ENCODE peak calls at places on chromosome 7, in four cellular contexts. One of them, this sample, is unnamed.

GRCh38 chr7:142943706-142944268 is 4.5 kb downstream of the LLCFC1 start:
- DNase-seq in bronchial epithelial cell: peak
- DNase-seq in neural crest cell: no peak
- DNase-seq in GM20000: no peak
- DNase-seq in this sample: no peak

GRCh38 chr7:5469375-5470166 is 45.9 kb upstream of the TNRC18 start:
- DNase-seq in bronchial epithelial cell: no peak
- DNase-seq in neural crest cell: no peak
- DNase-seq in GM20000: no peak
- DNase-seq in this sample: no peak

GRCh38 chr7:73894851-73895441 is 34.0 kb downstream of the TMEM270 start:
- DNase-seq in bronchial epithelial cell: peak
- DNase-seq in neural crest cell: no peak
- DNase-seq in GM20000: no peak
- DNase-seq in this sample: no peak

GRCh38 chr7:37346761-37347160 is 101.9 kb downstream of the ELMO1 start:
- DNase-seq in bronchial epithelial cell: no peak
- DNase-seq in neural crest cell: no peak
- DNase-seq in GM20000: no peak
- DNase-seq in this sample: no peak

GRCh38 chr7:134004829-134005505 is 122.2 kb upstream of the LRGUK start:
- DNase-seq in bronchial epithelial cell: no peak
- DNase-seq in neural crest cell: no peak
- DNase-seq in GM20000: no peak
- DNase-seq in this sample: no peak

GRCh38 chr7:131188367-131189339 is 139.0 kb upstream of the MKLN1 start:
- DNase-seq in bronchial epithelial cell: peak
- DNase-seq in neural crest cell: no peak
- DNase-seq in GM20000: peak
- DNase-seq in this sample: no peak

GRCh38 chr7:127865466-127865865 is 165.8 kb downstream of the LRRC4 start:
- DNase-seq in bronchial epithelial cell: peak
- DNase-seq in neural crest cell: no peak
- DNase-seq in GM20000: no peak
- DNase-seq in this sample: no peak

GRCh38 chr7:80763289-80763688 is 124.8 kb downstream of the CD36 start:
- DNase-seq in bronchial epithelial cell: no peak
- DNase-seq in neural crest cell: no peak
- DNase-seq in GM20000: no peak
- DNase-seq in this sample: no peak

GRCh38 chr7:11458736-11459483 is 373.1 kb downstream of the THSD7A start:
- DNase-seq in bronchial epithelial cell: peak
- DNase-seq in neural crest cell: no peak
- DNase-seq in GM20000: no peak
- DNase-seq in this sample: no peak

GRCh38 chr7:138752568-138753518 is 45.0 kb upstream of the TMEM213 start:
- DNase-seq in bronchial epithelial cell: peak
- DNase-seq in neural crest cell: no peak
- DNase-seq in GM20000: no peak
- DNase-seq in this sample: no peak

GRCh38 chr7:105594034-105594433 is 12.7 kb upstream of the EFCAB10 start:
- DNase-seq in bronchial epithelial cell: no peak
- DNase-seq in neural crest cell: no peak
- DNase-seq in GM20000: no peak
- DNase-seq in this sample: no peak

GRCh38 chr7:55486991-55487390 is 85.3 kb downstream of the VOPP1 start:
- DNase-seq in bronchial epithelial cell: no peak
- DNase-seq in neural crest cell: no peak
- DNase-seq in GM20000: no peak
- DNase-seq in this sample: no peak

GRCh38 chr7:82572195-82572880 is 128.8 kb upstream of the CACNA2D1 start:
- DNase-seq in bronchial epithelial cell: peak
- DNase-seq in neural crest cell: peak
- DNase-seq in GM20000: peak
- DNase-seq in this sample: peak

GRCh38 chr7:155448632-155449007 is 9.3 kb upstream of the EN2 start:
- DNase-seq in bronchial epithelial cell: no peak
- DNase-seq in neural crest cell: no peak
- DNase-seq in GM20000: peak
- DNase-seq in this sample: no peak

GRCh38 chr7:31938650-31939049 is 131.6 kb downstream of the PDE1C start:
- DNase-seq in bronchial epithelial cell: peak
- DNase-seq in neural crest cell: no peak
- DNase-seq in GM20000: no peak
- DNase-seq in this sample: no peak

GRCh38 chr7:85396676-85397075 is 209.8 kb upstream of the SEMA3D start:
- DNase-seq in bronchial epithelial cell: no peak
- DNase-seq in neural crest cell: no peak
- DNase-seq in GM20000: no peak
- DNase-seq in this sample: no peak

DNA sequence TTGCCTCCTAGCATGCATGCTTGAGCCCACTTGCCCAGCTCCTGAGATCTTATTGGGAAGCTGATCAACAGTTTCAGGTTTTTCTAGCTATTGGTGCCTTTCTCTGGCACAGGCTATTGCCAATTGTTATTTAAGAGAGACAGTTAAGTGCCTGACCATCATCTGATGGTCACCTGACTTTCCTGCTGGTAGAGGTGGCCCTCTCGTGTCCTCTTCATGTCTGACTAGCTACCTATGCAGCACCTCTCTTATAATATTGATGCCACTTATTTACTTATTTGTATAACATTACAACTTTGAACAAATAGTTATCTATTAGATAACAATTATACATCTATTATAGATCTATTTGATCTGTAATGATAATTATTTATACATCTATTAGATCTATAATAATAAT is 205.9 kb upstream of the SEMA3D start:
- DNase-seq in bronchial epithelial cell: no peak
- DNase-seq in neural crest cell: no peak
- DNase-seq in GM20000: no peak
- DNase-seq in this sample: no peak
- TF ChIP-seq CTCF in bronchial epithelial cell: no peak
- TF ChIP-seq CTCF in neural crest cell: no peak
- TF ChIP-seq CTCF in GM20000: no peak
- TF ChIP-seq CTCF in this sample: no peak

GRCh38 chr7:50978633-50979215 is 196.0 kb upstream of the GRB10 start:
- DNase-seq in bronchial epithelial cell: no peak
- DNase-seq in neural crest cell: no peak
- DNase-seq in GM20000: no peak
- DNase-seq in this sample: no peak
- TF ChIP-seq CTCF in bronchial epithelial cell: no peak
- TF ChIP-seq CTCF in neural crest cell: no peak
- TF ChIP-seq CTCF in GM20000: no peak
- TF ChIP-seq CTCF in this sample: no peak

DNA sequence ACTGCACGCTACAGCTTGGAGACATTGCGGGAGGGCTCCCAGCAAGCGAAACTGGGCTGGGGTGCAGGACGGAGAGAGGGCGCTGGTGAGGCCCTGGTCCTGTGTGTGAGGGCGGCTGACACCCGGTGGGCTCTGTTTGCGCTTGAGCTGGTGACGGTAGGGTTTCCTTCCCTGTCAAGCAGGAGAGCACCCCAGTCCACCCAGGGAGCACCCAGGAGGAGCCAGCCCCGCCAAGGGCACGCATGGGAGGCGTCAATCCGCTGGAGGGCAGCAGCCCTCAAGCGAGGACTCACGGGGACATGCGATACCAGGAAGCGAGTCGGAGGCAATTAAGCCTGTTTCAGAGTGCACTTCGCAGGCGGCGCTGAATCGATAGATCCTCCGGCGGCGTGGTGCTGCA is 109.4 kb downstream of the MAD1L1 start:
- DNase-seq in bronchial epithelial cell: no peak
- DNase-seq in neural crest cell: no peak
- DNase-seq in GM20000: no peak
- DNase-seq in this sample: no peak
- TF ChIP-seq CTCF in bronchial epithelial cell: no peak
- TF ChIP-seq CTCF in neural crest cell: no peak
- TF ChIP-seq CTCF in GM20000: no peak
- TF ChIP-seq CTCF in this sample: no peak

DNA sequence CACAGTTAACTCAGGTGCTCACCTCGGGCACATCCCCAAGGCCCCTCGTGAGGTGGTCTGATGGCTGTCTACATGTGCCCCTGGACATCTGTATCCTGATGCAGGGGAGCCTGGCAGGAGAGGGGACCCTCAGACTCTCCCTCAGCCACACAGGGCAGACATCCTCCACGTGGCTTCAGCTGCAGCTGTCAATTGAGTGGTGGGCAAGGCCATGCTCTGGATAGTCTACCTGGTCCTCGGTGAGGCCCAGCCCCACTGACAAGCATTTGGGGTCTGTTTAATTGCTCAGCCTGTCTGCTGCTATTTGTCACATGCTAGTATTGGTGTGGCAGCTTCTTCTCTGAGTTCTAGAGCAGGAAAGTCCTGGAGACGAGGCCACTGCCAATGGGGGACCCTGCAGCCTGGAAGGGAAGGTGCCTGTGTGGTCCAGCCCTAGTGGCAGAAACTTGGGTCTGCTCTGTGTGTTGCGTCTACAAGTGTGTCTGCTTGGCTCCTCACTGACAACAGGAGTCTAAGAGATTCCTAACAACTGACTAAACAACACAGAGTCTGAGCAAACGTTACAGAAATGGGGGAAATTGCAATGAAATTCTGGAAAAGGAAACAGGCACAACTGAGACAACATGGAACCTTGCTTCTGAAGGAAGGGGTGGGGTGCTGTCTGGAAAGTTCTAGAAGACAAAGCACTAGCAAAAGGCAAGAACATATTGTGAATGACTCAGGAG is 59.3 kb upstream of the IGFBP3 start:
- DNase-seq in bronchial epithelial cell: peak
- DNase-seq in neural crest cell: no peak
- DNase-seq in GM20000: no peak
- DNase-seq in this sample: no peak
- TF ChIP-seq CTCF in bronchial epithelial cell: no peak
- TF ChIP-seq CTCF in neural crest cell: no peak
- TF ChIP-seq CTCF in GM20000: no peak
- TF ChIP-seq CTCF in this sample: no peak